ENCODE peak calls at places on chromosomes 1 and 21, in ten cellular contexts. One of them, this sample, is unnamed.

GRCh38 chr1:1901641-1902294 is 10.9 kb upstream of the GNB1 start:
- DNase-seq in mammary epithelial cell: no peak
- DNase-seq in pancreas: no peak
- DNase-seq in psoas muscle: peak; percentile 13
- DNase-seq in cardiac muscle cell: no peak
- DNase-seq in left lung: no peak
- DNase-seq in lower lobe of right lung: no peak
- DNase-seq in breast epithelium: no peak
- DNase-seq in CD8-positive, alpha-beta memory T cell: no peak
- DNase-seq in testis: no peak
- DNase-seq in this sample: no peak

GRCh38 chr21:25717491-25718139 is 17.1 kb downstream of the ATP5PF start:
- DNase-seq in testis: no peak
- DNase-seq in pancreas: no peak
- DNase-seq in mammary epithelial cell: peak; percentile 25
- DNase-seq in psoas muscle: no peak
- DNase-seq in CD8-positive, alpha-beta memory T cell: no peak
- DNase-seq in cardiac muscle cell: peak; percentile 24
- DNase-seq in left lung: no peak
- DNase-seq in lower lobe of right lung: no peak
- DNase-seq in breast epithelium: no peak
- DNase-seq in this sample: no peak

GRCh38 chr1:178155478-178156255 is 61.8 kb downstream of the RASAL2 start:
- DNase-seq in CD8-positive, alpha-beta memory T cell: no peak
- DNase-seq in testis: no peak
- DNase-seq in cardiac muscle cell: no peak
- DNase-seq in psoas muscle: no peak
- DNase-seq in left lung: no peak
- DNase-seq in mammary epithelial cell: no peak
- DNase-seq in breast epithelium: no peak
- DNase-seq in pancreas: no peak
- DNase-seq in lower lobe of right lung: no peak
- DNase-seq in this sample: no peak

GRCh38 chr1:184590163-184590750 is 164.4 kb downstream of the EDEM3 start:
- DNase-seq in testis: no peak
- DNase-seq in cardiac muscle cell: no peak
- DNase-seq in left lung: no peak
- DNase-seq in mammary epithelial cell: peak; percentile 76
- DNase-seq in breast epithelium: peak; percentile 58
- DNase-seq in psoas muscle: no peak
- DNase-seq in lower lobe of right lung: no peak
- DNase-seq in pancreas: peak; percentile 65
- DNase-seq in CD8-positive, alpha-beta memory T cell: no peak
- DNase-seq in this sample: no peak

GRCh38 chr1:150551784-150552691 is 2.8 kb downstream of the ADAMTSL4 start:
- DNase-seq in breast epithelium: peak; percentile 89
- DNase-seq in pancreas: peak; percentile 69
- DNase-seq in left lung: peak; percentile 94
- DNase-seq in CD8-positive, alpha-beta memory T cell: no peak
- DNase-seq in testis: peak; percentile 81
- DNase-seq in cardiac muscle cell: no peak
- DNase-seq in mammary epithelial cell: peak; percentile 70
- DNase-seq in lower lobe of right lung: peak; percentile 92
- DNase-seq in psoas muscle: peak; percentile 92
- DNase-seq in this sample: peak; percentile 95

GRCh38 chr21:45018131-45019075 is 56.0 kb upstream of the ADARB1 start:
- DNase-seq in breast epithelium: no peak
- DNase-seq in psoas muscle: peak; percentile 56
- DNase-seq in cardiac muscle cell: no peak
- DNase-seq in mammary epithelial cell: no peak
- DNase-seq in pancreas: no peak
- DNase-seq in left lung: peak; percentile 72
- DNase-seq in lower lobe of right lung: peak; percentile 42
- DNase-seq in CD8-positive, alpha-beta memory T cell: no peak
- DNase-seq in testis: no peak
- DNase-seq in this sample: peak; percentile 60

GRCh38 chr1:157170677-157171515 is 32.7 kb upstream of the ETV3 start:
- DNase-seq in mammary epithelial cell: peak; percentile 31
- DNase-seq in psoas muscle: no peak
- DNase-seq in pancreas: no peak
- DNase-seq in CD8-positive, alpha-beta memory T cell: peak; percentile 10
- DNase-seq in cardiac muscle cell: peak; percentile 75
- DNase-seq in breast epithelium: no peak
- DNase-seq in lower lobe of right lung: peak; percentile 67
- DNase-seq in left lung: no peak
- DNase-seq in testis: peak; percentile 73
- DNase-seq in this sample: no peak

GRCh38 chr1:155004352-155005075 is 1.9 kb downstream of the ZBTB7B start:
- DNase-seq in mammary epithelial cell: no peak
- DNase-seq in lower lobe of right lung: no peak
- DNase-seq in CD8-positive, alpha-beta memory T cell: no peak
- DNase-seq in pancreas: no peak
- DNase-seq in left lung: no peak
- DNase-seq in psoas muscle: no peak
- DNase-seq in cardiac muscle cell: no peak
- DNase-seq in breast epithelium: no peak
- DNase-seq in testis: no peak
- DNase-seq in this sample: no peak

GRCh38 chr1:236029428-236029940 is 35.4 kb downstream of the NID1 start:
- DNase-seq in testis: no peak
- DNase-seq in psoas muscle: no peak
- DNase-seq in pancreas: no peak
- DNase-seq in left lung: no peak
- DNase-seq in mammary epithelial cell: no peak
- DNase-seq in breast epithelium: no peak
- DNase-seq in CD8-positive, alpha-beta memory T cell: no peak
- DNase-seq in lower lobe of right lung: no peak
- DNase-seq in cardiac muscle cell: no peak
- DNase-seq in this sample: no peak

GRCh38 chr1:230126529-230127104 is 59.6 kb downstream of the GALNT2 start:
- DNase-seq in mammary epithelial cell: no peak
- DNase-seq in testis: no peak
- DNase-seq in psoas muscle: no peak
- DNase-seq in pancreas: no peak
- DNase-seq in cardiac muscle cell: no peak
- DNase-seq in left lung: no peak
- DNase-seq in breast epithelium: no peak
- DNase-seq in CD8-positive, alpha-beta memory T cell: no peak
- DNase-seq in lower lobe of right lung: no peak
- DNase-seq in this sample: no peak

GRCh38 chr1:230127105-230128054 is 60.3 kb downstream of the GALNT2 start:
- DNase-seq in left lung: no peak
- DNase-seq in breast epithelium: no peak
- DNase-seq in CD8-positive, alpha-beta memory T cell: no peak
- DNase-seq in psoas muscle: no peak
- DNase-seq in cardiac muscle cell: no peak
- DNase-seq in testis: no peak
- DNase-seq in pancreas: no peak
- DNase-seq in mammary epithelial cell: no peak
- DNase-seq in lower lobe of right lung: peak; percentile 59
- DNase-seq in this sample: no peak

GRCh38 chr1:230129341-230129740 is 62.3 kb downstream of the GALNT2 start:
- DNase-seq in left lung: no peak
- DNase-seq in pancreas: no peak
- DNase-seq in CD8-positive, alpha-beta memory T cell: no peak
- DNase-seq in psoas muscle: no peak
- DNase-seq in breast epithelium: no peak
- DNase-seq in mammary epithelial cell: no peak
- DNase-seq in lower lobe of right lung: no peak
- DNase-seq in cardiac muscle cell: no peak
- DNase-seq in testis: no peak
- DNase-seq in this sample: no peak

GRCh38 chr1:230130172-230130944 is 63.3 kb downstream of the GALNT2 start:
- DNase-seq in lower lobe of right lung: no peak
- DNase-seq in CD8-positive, alpha-beta memory T cell: no peak
- DNase-seq in pancreas: no peak
- DNase-seq in left lung: no peak
- DNase-seq in cardiac muscle cell: peak; percentile 58
- DNase-seq in psoas muscle: no peak
- DNase-seq in mammary epithelial cell: no peak
- DNase-seq in breast epithelium: no peak
- DNase-seq in testis: no peak
- DNase-seq in this sample: no peak

GRCh38 chr1:230128569-230129269 is 61.7 kb downstream of the GALNT2 start:
- DNase-seq in mammary epithelial cell: no peak
- DNase-seq in CD8-positive, alpha-beta memory T cell: no peak
- DNase-seq in breast epithelium: no peak
- DNase-seq in psoas muscle: no peak
- DNase-seq in testis: no peak
- DNase-seq in left lung: no peak
- DNase-seq in lower lobe of right lung: no peak
- DNase-seq in pancreas: no peak
- DNase-seq in cardiac muscle cell: no peak
- DNase-seq in this sample: no peak
- H3K27ac ChIP-seq in mammary epithelial cell: no peak overlapping the region
- H3K27ac ChIP-seq in CD8-positive, alpha-beta memory T cell: no peak overlapping the region
- H3K27ac ChIP-seq in breast epithelium: no peak overlapping the region
- H3K27ac ChIP-seq in psoas muscle: no peak overlapping the region
- H3K27ac ChIP-seq in testis: no peak overlapping the region
- H3K27ac ChIP-seq in left lung: no peak overlapping the region
- H3K27ac ChIP-seq in lower lobe of right lung: no peak overlapping the region
- H3K27ac ChIP-seq in pancreas: no peak overlapping the region
- H3K27ac ChIP-seq in cardiac muscle cell: no peak overlapping the region
- H3K27ac ChIP-seq in this sample: no peak overlapping the region

GRCh38 chr1:10948463-10948775 is 64.0 kb upstream of the TARDBP start:
- DNase-seq in breast epithelium: no peak
- DNase-seq in cardiac muscle cell: no peak
- DNase-seq in pancreas: no peak
- DNase-seq in left lung: peak; percentile 57
- DNase-seq in lower lobe of right lung: no peak
- DNase-seq in psoas muscle: no peak
- DNase-seq in CD8-positive, alpha-beta memory T cell: no peak
- DNase-seq in mammary epithelial cell: no peak
- DNase-seq in testis: no peak
- DNase-seq in this sample: no peak
- H3K9me3 ChIP-seq in breast epithelium: peaks cover 2% of the 10 kb centered on the region
- H3K9me3 ChIP-seq in cardiac muscle cell: no peaks in the 10 kb centered on the region
- H3K9me3 ChIP-seq in pancreas: no peaks in the 10 kb centered on the region
- H3K9me3 ChIP-seq in left lung: peaks cover 3% of the 10 kb centered on the region
- H3K9me3 ChIP-seq in lower lobe of right lung: no peaks in the 10 kb centered on the region
- H3K9me3 ChIP-seq in psoas muscle: no peaks in the 10 kb centered on the region
- H3K9me3 ChIP-seq in CD8-positive, alpha-beta memory T cell: no peaks in the 10 kb centered on the region
- H3K9me3 ChIP-seq in mammary epithelial cell: no peaks in the 10 kb centered on the region
- H3K9me3 ChIP-seq in testis: no peaks in the 10 kb centered on the region
- H3K9me3 ChIP-seq in this sample: no peaks in the 10 kb centered on the region

GRCh38 chr1:22790232-22791008 is 79.8 kb downstream of the EPHB2 start:
- DNase-seq in mammary epithelial cell: no peak
- DNase-seq in CD8-positive, alpha-beta memory T cell: no peak
- DNase-seq in lower lobe of right lung: no peak
- DNase-seq in psoas muscle: no peak
- DNase-seq in breast epithelium: no peak
- DNase-seq in pancreas: peak; percentile 30
- DNase-seq in testis: no peak
- DNase-seq in left lung: no peak
- DNase-seq in cardiac muscle cell: no peak
- DNase-seq in this sample: no peak

GRCh38 chr1:22793647-22794046 is 83.0 kb downstream of the EPHB2 start:
- DNase-seq in left lung: no peak
- DNase-seq in CD8-positive, alpha-beta memory T cell: no peak
- DNase-seq in psoas muscle: no peak
- DNase-seq in pancreas: no peak
- DNase-seq in breast epithelium: no peak
- DNase-seq in mammary epithelial cell: no peak
- DNase-seq in lower lobe of right lung: no peak
- DNase-seq in testis: no peak
- DNase-seq in cardiac muscle cell: no peak
- DNase-seq in this sample: no peak

GRCh38 chr1:22789356-22789994 is 78.8 kb downstream of the EPHB2 start:
- DNase-seq in cardiac muscle cell: no peak
- DNase-seq in pancreas: no peak
- DNase-seq in lower lobe of right lung: no peak
- DNase-seq in psoas muscle: no peak
- DNase-seq in mammary epithelial cell: peak; percentile 90
- DNase-seq in testis: no peak
- DNase-seq in left lung: no peak
- DNase-seq in breast epithelium: no peak
- DNase-seq in CD8-positive, alpha-beta memory T cell: no peak
- DNase-seq in this sample: no peak

GRCh38 chr1:22792396-22793171 is 81.9 kb downstream of the EPHB2 start:
- DNase-seq in breast epithelium: no peak
- DNase-seq in mammary epithelial cell: no peak
- DNase-seq in pancreas: no peak
- DNase-seq in CD8-positive, alpha-beta memory T cell: no peak
- DNase-seq in left lung: no peak
- DNase-seq in lower lobe of right lung: no peak
- DNase-seq in testis: no peak
- DNase-seq in cardiac muscle cell: no peak
- DNase-seq in psoas muscle: no peak
- DNase-seq in this sample: no peak

DNA sequence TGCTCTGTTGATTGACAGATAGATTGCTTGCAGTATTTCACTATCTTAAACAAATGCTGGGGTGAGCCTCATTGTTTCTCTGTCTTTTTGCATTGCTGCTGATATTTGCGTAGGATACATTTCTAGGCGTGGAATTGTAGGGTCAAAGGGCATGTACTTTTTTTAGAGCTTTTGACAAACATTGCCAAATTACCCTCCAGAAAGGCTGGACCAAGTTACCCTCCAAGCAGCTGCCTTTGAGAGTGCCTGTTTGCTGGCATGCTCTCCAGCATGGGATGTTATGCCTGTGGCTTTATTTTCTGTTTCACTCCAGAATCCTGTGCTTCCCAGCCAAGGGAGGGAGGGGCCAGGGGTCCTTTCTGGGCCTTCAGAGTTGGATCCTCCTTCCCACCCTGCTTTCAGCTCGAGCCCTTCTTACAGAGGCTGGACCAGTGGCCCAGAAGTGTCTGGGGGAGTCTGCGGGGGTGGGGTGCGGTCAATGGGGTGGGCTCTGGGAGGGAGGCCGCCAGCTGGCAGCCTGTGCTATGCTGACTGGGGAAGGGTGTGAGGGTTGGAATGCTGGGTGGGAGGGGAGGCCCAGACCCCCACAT is 81.2 kb downstream of the EPHB2 start:
- DNase-seq in CD8-positive, alpha-beta memory T cell: no peak
- DNase-seq in pancreas: no peak
- DNase-seq in lower lobe of right lung: no peak
- DNase-seq in cardiac muscle cell: no peak
- DNase-seq in breast epithelium: no peak
- DNase-seq in psoas muscle: no peak
- DNase-seq in mammary epithelial cell: no peak
- DNase-seq in testis: no peak
- DNase-seq in left lung: no peak
- DNase-seq in this sample: no peak
- H3K4me3 ChIP-seq in CD8-positive, alpha-beta memory T cell: no peak overlapping the region
- H3K4me3 ChIP-seq in pancreas: no peak overlapping the region
- H3K4me3 ChIP-seq in lower lobe of right lung: no peak overlapping the region
- H3K4me3 ChIP-seq in cardiac muscle cell: no peak overlapping the region
- H3K4me3 ChIP-seq in breast epithelium: no peak overlapping the region
- H3K4me3 ChIP-seq in psoas muscle: no peak overlapping the region
- H3K4me3 ChIP-seq in mammary epithelial cell: no peak overlapping the region
- H3K4me3 ChIP-seq in testis: no peak overlapping the region
- H3K4me3 ChIP-seq in left lung: no peak overlapping the region
- H3K4me3 ChIP-seq in this sample: no peak overlapping the region

DNA sequence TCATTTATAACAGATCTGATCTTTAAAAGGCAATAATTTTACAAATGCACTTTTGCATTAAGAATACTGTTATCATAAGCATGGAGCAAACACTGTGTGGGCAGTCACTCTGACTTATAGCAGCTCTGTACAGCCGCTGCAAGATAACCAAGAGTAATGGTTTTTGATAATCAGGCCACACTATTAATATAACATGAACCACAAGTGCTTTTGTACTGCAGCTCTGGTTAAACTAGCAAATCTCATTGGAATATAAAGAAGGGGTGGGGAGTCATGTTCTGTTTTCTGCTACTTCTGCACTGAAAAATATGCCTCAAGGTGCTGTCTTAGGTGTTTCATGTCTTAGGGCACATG is 357.4 kb downstream of the LMO4 start:
- DNase-seq in lower lobe of right lung: no peak
- DNase-seq in mammary epithelial cell: no peak
- DNase-seq in cardiac muscle cell: no peak
- DNase-seq in breast epithelium: no peak
- DNase-seq in pancreas: no peak
- DNase-seq in psoas muscle: no peak
- DNase-seq in testis: no peak
- DNase-seq in CD8-positive, alpha-beta memory T cell: no peak
- DNase-seq in left lung: no peak
- DNase-seq in this sample: no peak
- H3K27ac ChIP-seq in lower lobe of right lung: no peak overlapping the region
- H3K27ac ChIP-seq in mammary epithelial cell: no peak overlapping the region
- H3K27ac ChIP-seq in cardiac muscle cell: no peak overlapping the region
- H3K27ac ChIP-seq in breast epithelium: no peak overlapping the region
- H3K27ac ChIP-seq in pancreas: no peak overlapping the region
- H3K27ac ChIP-seq in psoas muscle: no peak overlapping the region
- H3K27ac ChIP-seq in testis: no peak overlapping the region
- H3K27ac ChIP-seq in CD8-positive, alpha-beta memory T cell: no peak overlapping the region
- H3K27ac ChIP-seq in left lung: no peak overlapping the region
- H3K27ac ChIP-seq in this sample: no peak overlapping the region